ENCODE peak calls at places on chromosomes 5 and 9, in seven cellular contexts. O is Karpas-422, N is PC-3, H is GM23248, G is DND-41, V is mesendoderm, M is endothelial cell of umbilical vein. C is an unnamed sample.

GRCh38 chr5:119078870-119079269 is 8.0 kb downstream of the DMXL1 start:
- DNase-seq in O (no peak), N (no peak), H (peak), G (no peak), V (no peak), M (no peak), C (no peak)

GRCh38 chr9:134210908-134211810 is 46.8 kb upstream of the RNU6ATAC start:
- DNase-seq in O (no peak), N (no peak), H (no peak), G (no peak), V (no peak), M (no peak), C (peak)

GRCh38 chr9:26801772-26802171 is 90.8 kb downstream of the CAAP1 start:
- DNase-seq in O (no peak), N (no peak), H (no peak), G (no peak), V (no peak), M (no peak), C (no peak)

GRCh38 chr5:74164725-74165226 is 475.8 kb downstream of the ENC1 start:
- DNase-seq in O (no peak), N (no peak), H (no peak), G (no peak), V (no peak), M (no peak), C (no peak)

GRCh38 chr5:159163700-159164044 is 45.7 kb downstream of the RNF145 start:
- DNase-seq in O (no peak), N (no peak), H (no peak), G (no peak), V (no peak), M (no peak), C (no peak)

GRCh38 chr9:131595771-131596743 is 50.7 kb downstream of the PRRT1B start:
- DNase-seq in O (no peak), N (no peak), H (no peak), G (no peak), V (no peak), M (peak), C (no peak)

GRCh38 chr5:170590537-170590936 is 86.7 kb downstream of the KCNIP1 start:
- DNase-seq in O (no peak), N (no peak), H (no peak), G (no peak), V (peak), M (no peak), C (no peak)

GRCh38 chr5:73541981-73542380 is 23.5 kb downstream of the ANKRA2 start:
- DNase-seq in O (no peak), N (no peak), H (no peak), G (no peak), V (no peak), M (no peak), C (no peak)

GRCh38 chr5:115494570-115495289 is 49.8 kb downstream of the FEM1C start:
- DNase-seq in O (no peak), N (no peak), H (no peak), G (no peak), V (no peak), M (no peak), C (no peak)

GRCh38 chr5:4410151-4410550 is 730.0 kb upstream of the ADAMTS16 start:
- DNase-seq in O (no peak), N (no peak), H (no peak), G (no peak), V (no peak), M (no peak), C (no peak)

GRCh38 chr5:168681556-168682183 is 102.5 kb upstream of the PANK3 start:
- DNase-seq in O (no peak), N (no peak), H (peak), G (no peak), V (no peak), M (peak), C (no peak)

GRCh38 chr9:15149450-15149849 is 157.6 kb downstream of the TTC39B start:
- DNase-seq in O (no peak), N (no peak), H (no peak), G (no peak), V (no peak), M (peak), C (no peak)

GRCh38 chr9:35932732-35933131 is 23.4 kb downstream of the SPAAR start:
- DNase-seq in O (no peak), N (no peak), H (no peak), G (peak), V (no peak), M (no peak), C (no peak)

GRCh38 chr9:120393386-120394057 is 186.4 kb downstream of the CDK5RAP2 start:
- DNase-seq in O (no peak), N (peak), H (peak), G (peak), V (no peak), M (no peak), C (no peak)

DNA sequence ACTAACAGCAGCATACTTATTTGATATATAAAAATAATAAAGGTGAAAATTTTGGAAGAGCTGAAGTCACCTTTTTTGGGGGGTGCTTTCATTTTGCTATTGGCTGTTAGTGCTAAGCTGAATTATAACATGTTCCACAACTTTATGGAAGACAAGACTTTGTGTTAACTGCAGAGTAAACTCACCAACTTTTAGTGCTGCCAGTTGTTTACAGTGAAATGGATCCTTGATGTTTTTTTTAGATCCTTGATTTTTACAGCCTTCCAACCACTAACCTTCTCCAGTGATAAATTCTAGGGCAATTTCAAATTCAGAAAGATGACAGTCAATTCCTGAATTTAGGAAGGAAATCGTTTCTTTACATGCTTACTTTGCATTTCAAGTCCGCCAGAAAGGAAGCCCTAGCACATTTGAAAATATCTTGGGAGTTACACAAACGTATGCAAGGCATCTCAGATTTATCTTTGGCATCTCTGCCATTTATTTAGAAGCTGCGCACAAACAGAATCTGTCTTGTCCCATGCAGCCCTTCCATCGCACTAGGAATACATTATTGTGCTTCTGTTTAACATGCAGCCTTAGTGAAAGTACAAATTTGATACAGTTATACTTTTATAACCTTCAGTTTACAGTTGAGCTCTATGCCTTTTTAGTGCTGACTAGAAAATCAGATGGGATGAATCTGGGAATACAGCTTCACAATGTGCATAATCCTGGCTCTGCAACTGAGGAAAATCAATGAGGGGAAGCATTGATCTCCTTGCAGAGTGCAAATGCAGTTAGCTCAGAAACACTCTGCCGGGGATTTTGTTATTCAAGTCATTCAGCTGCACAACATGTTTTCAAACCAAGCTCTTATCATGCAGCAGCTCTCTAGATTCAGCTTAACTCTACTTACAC is 142.4 kb upstream of the ZNF608 start:
- DNase-seq in O (no peak), N (no peak), H (no peak), G (no peak), V (no peak), M (peak), C (no peak)
- H3K9ac ChIP-seq in O (no peak), N (no peak), H (no peak), G (no peak), V (no peak), M (peak), C (no peak)

DNA sequence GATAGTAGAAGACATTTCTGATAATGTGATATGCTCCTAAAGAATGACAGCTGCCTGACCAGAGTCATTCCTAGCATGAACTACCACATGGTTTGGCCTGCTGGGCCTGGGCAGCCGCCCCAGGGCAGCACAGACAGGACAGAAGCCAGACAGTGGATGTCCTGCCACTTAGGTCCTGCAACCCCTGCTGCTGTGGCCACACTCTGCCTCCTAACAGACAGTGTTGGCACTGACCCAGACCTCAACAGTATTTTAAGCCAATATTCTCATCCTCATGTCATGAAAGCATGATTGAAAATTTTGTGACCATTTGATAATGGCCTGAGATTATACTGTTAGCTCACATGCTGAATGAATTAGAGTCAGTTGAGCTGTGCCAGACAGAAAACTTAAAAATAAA is 15.8 kb downstream of the CENPP start:
- DNase-seq in O (no peak), N (no peak), H (no peak), G (no peak), V (no peak), M (no peak), C (no peak)
- H3K27ac ChIP-seq in O (no peak), N (no peak), H (no peak), G (no peak), V (no peak), M (no peak), C (no peak)

DNA sequence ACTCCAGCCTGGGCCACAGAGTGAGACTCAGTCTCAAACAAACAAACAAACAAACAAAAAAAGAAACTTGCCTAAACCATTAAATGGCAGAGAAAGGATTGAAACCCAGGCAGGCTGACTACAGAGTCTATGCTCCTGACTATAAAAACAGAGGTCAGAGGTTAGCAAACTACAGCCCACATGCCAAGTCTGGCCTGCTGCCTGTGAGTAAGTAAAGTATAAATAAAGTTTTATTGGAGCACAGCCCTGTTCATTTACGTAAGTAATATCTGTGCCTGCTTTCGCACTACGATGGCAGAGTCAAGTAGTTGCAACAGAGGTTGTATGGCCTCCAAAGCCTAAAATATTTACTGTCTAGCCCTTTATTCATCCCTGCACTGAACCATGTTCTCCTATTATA is 11.6 kb downstream of the POLR1E start:
- DNase-seq in O (no peak), N (no peak), H (no peak), G (no peak), V (no peak), M (no peak), C (no peak)
- H3K9ac ChIP-seq in O (no peak), N (no peak), H (no peak), G (no peak), V (no peak), M (no peak), C (no peak)

GRCh38 chr9:126335837-126336236 is 9.2 kb downstream of the MVB12B start:
- DNase-seq in O (no peak), N (no peak), H (no peak), G (no peak), V (no peak), M (peak), C (no peak)

GRCh38 chr9:126336350-126337335 is 10.0 kb downstream of the MVB12B start:
- DNase-seq in O (no peak), N (no peak), H (no peak), G (no peak), V (no peak), M (no peak), C (no peak)

GRCh38 chr9:126334626-126335621 is 8.3 kb downstream of the MVB12B start:
- DNase-seq in O (no peak), N (no peak), H (no peak), G (no peak), V (no peak), M (peak), C (no peak)

GRCh38 chr9:126338945-126339344 is 12.3 kb downstream of the MVB12B start:
- DNase-seq in O (no peak), N (no peak), H (no peak), G (no peak), V (no peak), M (no peak), C (no peak)

DNA sequence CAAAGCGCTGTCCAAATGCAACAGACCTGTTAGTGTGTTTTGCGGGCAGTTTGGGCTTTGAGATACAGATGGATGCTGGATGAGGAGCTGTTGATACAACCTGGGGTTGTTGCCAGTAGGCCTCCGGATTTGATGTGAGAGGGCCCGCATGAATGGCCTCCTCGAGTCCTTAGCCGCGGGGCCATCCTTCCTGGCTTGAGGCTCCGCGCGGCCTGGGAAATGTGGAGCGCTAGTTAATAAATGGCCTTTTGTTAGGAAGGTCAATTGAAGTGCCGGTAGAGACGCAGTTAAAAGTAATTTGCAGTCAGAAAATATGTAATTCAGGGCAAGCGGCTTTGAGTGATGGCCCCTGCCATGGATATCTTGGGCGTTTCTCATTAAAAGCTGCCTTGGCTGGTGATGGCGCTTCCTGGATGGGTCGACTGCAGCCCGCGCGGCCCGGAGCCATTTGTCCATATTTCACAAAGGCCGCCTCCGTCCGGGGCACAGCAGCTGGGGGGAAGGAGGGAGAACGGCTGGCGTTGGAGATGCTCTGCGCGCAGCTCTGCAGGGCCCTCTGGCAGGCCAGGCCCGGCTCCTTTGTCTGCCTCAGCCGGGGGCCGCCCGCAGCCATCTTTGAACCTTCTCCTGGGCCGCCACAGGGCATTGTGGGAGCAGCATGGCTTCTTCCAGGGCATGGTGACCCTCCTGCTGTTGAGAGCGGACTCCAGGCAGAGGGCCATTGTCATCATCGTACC is 11.2 kb downstream of the MVB12B start:
- DNase-seq in O (no peak), N (no peak), H (no peak), G (no peak), V (no peak), M (no peak), C (no peak)
- H3K27ac ChIP-seq in O (no peak), N (no peak), H (no peak), G (no peak), V (no peak), M (no peak), C (no peak)

DNA sequence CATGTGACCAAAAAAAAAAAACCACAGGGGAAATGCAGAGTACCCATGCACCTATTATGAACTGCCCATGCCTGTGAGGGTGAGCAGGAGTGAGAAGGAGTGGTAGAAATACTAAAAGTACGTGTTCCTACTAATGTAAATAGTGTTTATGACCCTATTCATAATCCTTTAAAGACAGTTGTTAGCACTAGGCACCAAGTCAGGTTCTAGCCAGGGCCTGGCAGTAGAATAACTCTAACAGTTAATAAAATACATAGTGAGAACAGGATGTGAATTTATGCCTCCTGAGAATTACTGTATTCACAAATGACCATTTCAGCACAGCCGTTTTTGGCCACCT is 103.2 kb upstream of the TARS1 start:
- DNase-seq in O (no peak), N (no peak), H (peak), G (no peak), V (no peak), M (peak), C (no peak)
- H3K9ac ChIP-seq in O (no peak), N (no peak), H (no peak), G (no peak), V (no peak), M (no peak), C (no peak)

GRCh38 chr5:180127682-180128670 is 56.4 kb upstream of the RNF130 start:
- DNase-seq in O (no peak), N (no peak), H (no peak), G (no peak), V (no peak), M (no peak), C (peak)

GRCh38 chr5:180130876-180131740 is 59.5 kb upstream of the RNF130 start:
- DNase-seq in O (no peak), N (no peak), H (no peak), G (no peak), V (no peak), M (no peak), C (peak)

GRCh38 chr5:180128671-180129261 is 57.2 kb upstream of the RNF130 start:
- DNase-seq in O (no peak), N (no peak), H (no peak), G (no peak), V (no peak), M (no peak), C (peak)

GRCh38 chr5:180130291-180130869 is 58.8 kb upstream of the RNF130 start:
- DNase-seq in O (no peak), N (no peak), H (no peak), G (no peak), V (no peak), M (no peak), C (peak)

DNA sequence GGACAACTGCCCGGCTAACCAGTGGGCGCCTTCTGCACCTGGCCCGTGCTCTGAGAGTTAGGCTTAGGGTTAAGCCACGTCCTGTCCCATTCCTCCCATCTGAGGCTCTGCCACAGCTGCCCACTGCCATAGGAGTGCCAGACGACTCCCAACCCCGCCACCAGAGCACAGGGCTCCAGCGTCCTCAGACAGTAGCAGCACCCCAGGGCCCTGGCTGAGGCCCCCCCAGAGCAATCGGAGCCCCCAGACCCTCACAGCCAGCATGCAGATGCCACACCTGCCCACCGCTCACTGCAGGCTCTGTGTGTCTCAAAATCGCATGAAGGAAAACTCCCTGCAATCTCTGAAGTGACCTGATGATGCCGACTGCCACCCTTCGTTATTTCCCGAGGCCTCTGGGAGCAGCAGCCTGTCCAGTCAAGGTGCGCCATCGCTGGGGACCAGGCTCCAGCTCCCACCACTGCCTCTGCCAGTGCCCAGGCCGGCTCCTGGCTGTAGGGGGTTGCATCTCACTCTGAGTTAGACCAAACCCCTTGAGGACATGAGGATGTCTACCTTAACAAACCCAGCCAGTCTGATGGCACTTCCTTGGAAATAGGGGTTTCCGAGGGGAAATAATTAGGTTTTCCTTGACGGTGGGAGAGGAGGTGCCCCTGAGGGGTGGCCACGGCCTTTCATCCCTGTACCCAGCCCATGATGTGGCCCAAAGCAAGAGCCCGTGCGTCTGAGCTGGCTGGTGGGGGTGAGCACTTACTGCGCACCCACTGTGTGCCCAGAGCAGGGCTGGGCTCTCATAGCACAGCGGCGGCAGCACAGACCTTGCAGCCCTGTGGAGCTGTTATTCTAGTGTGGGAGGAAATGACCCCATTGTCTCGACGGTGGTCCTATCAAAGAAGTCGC is 58.0 kb upstream of the RNF130 start:
- DNase-seq in O (no peak), N (no peak), H (no peak), G (no peak), V (no peak), M (no peak), C (peak)
- H3K27ac ChIP-seq in O (no peak), N (no peak), H (no peak), G (no peak), V (no peak), M (no peak), C (no peak)

GRCh38 chr5:52787600-52788504 is at the start of the genes ITGA1 and PELO:
- DNase-seq in O (no peak), N (peak), H (peak), G (peak), V (peak), M (peak), C (peak)

GRCh38 chr5:52791366-52791765 is 3.6 kb downstream of the ITGA1 start:
- DNase-seq in O (no peak), N (no peak), H (no peak), G (no peak), V (no peak), M (no peak), C (no peak)

GRCh38 chr5:52789867-52790266 is 2.2 kb downstream of the ITGA1 start:
- DNase-seq in O (no peak), N (no peak), H (no peak), G (no peak), V (no peak), M (no peak), C (no peak)

GRCh38 chr5:52788505-52788821 is 747 bp downstream of the ITGA1 start:
- DNase-seq in O (no peak), N (no peak), H (no peak), G (no peak), V (no peak), M (no peak), C (no peak)

DNA sequence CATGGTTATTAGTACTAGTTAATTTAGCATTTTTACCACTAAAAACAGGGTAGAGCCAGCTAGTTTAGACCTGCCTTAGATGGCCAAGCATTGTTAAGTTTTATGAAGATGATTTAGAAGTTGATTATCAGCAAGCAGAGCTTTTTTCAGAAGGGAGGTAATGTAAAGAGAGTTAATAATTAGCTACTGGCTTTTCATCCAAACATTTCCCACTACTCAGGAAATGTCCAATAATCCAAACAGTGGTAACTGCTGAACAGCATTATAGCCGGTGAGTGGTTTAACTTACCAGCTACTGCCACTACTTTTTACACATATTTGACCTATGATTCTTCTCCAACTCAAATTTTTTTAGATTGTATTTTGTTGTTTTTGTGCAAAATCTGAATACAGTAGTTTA is 1.7 kb downstream of the ITGA1 start:
- DNase-seq in O (no peak), N (no peak), H (no peak), G (no peak), V (no peak), M (no peak), C (no peak)
- H3K9ac ChIP-seq in O (no peak), N (peak), H (no peak), G (peak), V (no peak), M (no peak), C (peak)

C was measured in kidney.